ENCODE peak calls at places on chromosomes 3 and 15, in nine cellular contexts. One of them, this sample, is unnamed.
A peak's percentile ranks its signal among the peaks of the same experiment; 100 is the strongest.

GRCh38 chr15:70016511-70016994 is 81.2 kb downstream of the TLE3 start:
- DNase-seq in neural crest cell: no peak
- DNase-seq in CD8-positive, alpha-beta memory T cell: no peak
- DNase-seq in posterior cingulate gyrus: no peak
- DNase-seq in fibroblast of mammary gland: no peak
- DNase-seq in SK-N-SH: no peak
- DNase-seq in endothelial cell of umbilical vein: no peak
- DNase-seq in KBM-7: no peak
- DNase-seq in HuH-7.5: no peak
- DNase-seq in this sample: no peak

GRCh38 chr3:191376742-191377141 is 46.4 kb upstream of the UTS2B start:
- DNase-seq in posterior cingulate gyrus: no peak
- DNase-seq in SK-N-SH: no peak
- DNase-seq in fibroblast of mammary gland: peak; percentile 86
- DNase-seq in neural crest cell: no peak
- DNase-seq in endothelial cell of umbilical vein: peak; percentile 92
- DNase-seq in KBM-7: no peak
- DNase-seq in HuH-7.5: no peak
- DNase-seq in CD8-positive, alpha-beta memory T cell: no peak
- DNase-seq in this sample: no peak

GRCh38 chr3:167067844-167068161 is 312.3 kb downstream of the ZBBX start:
- DNase-seq in posterior cingulate gyrus: no peak
- DNase-seq in HuH-7.5: no peak
- DNase-seq in fibroblast of mammary gland: no peak
- DNase-seq in CD8-positive, alpha-beta memory T cell: no peak
- DNase-seq in endothelial cell of umbilical vein: no peak
- DNase-seq in neural crest cell: no peak
- DNase-seq in SK-N-SH: no peak
- DNase-seq in KBM-7: no peak
- DNase-seq in this sample: no peak

GRCh38 chr3:183385698-183386590 is 42.5 kb downstream of the MCF2L2 start:
- DNase-seq in endothelial cell of umbilical vein: peak; percentile 76
- DNase-seq in HuH-7.5: peak; percentile 23
- DNase-seq in KBM-7: peak; percentile 71
- DNase-seq in fibroblast of mammary gland: peak; percentile 81
- DNase-seq in SK-N-SH: peak; percentile 47
- DNase-seq in CD8-positive, alpha-beta memory T cell: no peak
- DNase-seq in posterior cingulate gyrus: peak; percentile 33
- DNase-seq in neural crest cell: peak; percentile 59
- DNase-seq in this sample: no peak

GRCh38 chr3:101926594-101927105 is 77.3 kb downstream of the NFKBIZ start:
- DNase-seq in posterior cingulate gyrus: no peak
- DNase-seq in endothelial cell of umbilical vein: peak; percentile 74
- DNase-seq in CD8-positive, alpha-beta memory T cell: no peak
- DNase-seq in neural crest cell: no peak
- DNase-seq in HuH-7.5: no peak
- DNase-seq in SK-N-SH: no peak
- DNase-seq in fibroblast of mammary gland: peak; percentile 30
- DNase-seq in KBM-7: no peak
- DNase-seq in this sample: no peak

GRCh38 chr3:138938056-138938876 is 8.7 kb downstream of the FOXL2 start:
- DNase-seq in CD8-positive, alpha-beta memory T cell: no peak
- DNase-seq in posterior cingulate gyrus: no peak
- DNase-seq in endothelial cell of umbilical vein: no peak
- DNase-seq in HuH-7.5: no peak
- DNase-seq in fibroblast of mammary gland: no peak
- DNase-seq in SK-N-SH: no peak
- DNase-seq in KBM-7: no peak
- DNase-seq in neural crest cell: no peak
- DNase-seq in this sample: no peak

GRCh38 chr3:195213639-195214315 is 57.2 kb downstream of the XXYLT1 start:
- DNase-seq in CD8-positive, alpha-beta memory T cell: no peak
- DNase-seq in endothelial cell of umbilical vein: no peak
- DNase-seq in SK-N-SH: no peak
- DNase-seq in HuH-7.5: no peak
- DNase-seq in posterior cingulate gyrus: no peak
- DNase-seq in fibroblast of mammary gland: no peak
- DNase-seq in neural crest cell: no peak
- DNase-seq in KBM-7: no peak
- DNase-seq in this sample: no peak

GRCh38 chr3:198048445-198048844 is 88.4 kb downstream of the LMLN start:
- DNase-seq in endothelial cell of umbilical vein: no peak
- DNase-seq in posterior cingulate gyrus: no peak
- DNase-seq in HuH-7.5: no peak
- DNase-seq in KBM-7: no peak
- DNase-seq in fibroblast of mammary gland: no peak
- DNase-seq in SK-N-SH: no peak
- DNase-seq in CD8-positive, alpha-beta memory T cell: no peak
- DNase-seq in neural crest cell: no peak
- DNase-seq in this sample: no peak

GRCh38 chr15:64772964-64773363 is 2.4 kb downstream of the RBPMS2 start:
- DNase-seq in SK-N-SH: no peak
- DNase-seq in neural crest cell: no peak
- DNase-seq in KBM-7: no peak
- DNase-seq in fibroblast of mammary gland: no peak
- DNase-seq in posterior cingulate gyrus: no peak
- DNase-seq in endothelial cell of umbilical vein: no peak
- DNase-seq in HuH-7.5: no peak
- DNase-seq in CD8-positive, alpha-beta memory T cell: no peak
- DNase-seq in this sample: no peak

GRCh38 chr3:175224051-175224450 is 364.9 kb downstream of the NAALADL2 start:
- DNase-seq in CD8-positive, alpha-beta memory T cell: no peak
- DNase-seq in fibroblast of mammary gland: no peak
- DNase-seq in SK-N-SH: no peak
- DNase-seq in neural crest cell: no peak
- DNase-seq in posterior cingulate gyrus: no peak
- DNase-seq in HuH-7.5: peak; percentile 3
- DNase-seq in KBM-7: no peak
- DNase-seq in endothelial cell of umbilical vein: peak; percentile 7
- DNase-seq in this sample: no peak

GRCh38 chr15:56533741-56534416 is 68.9 kb upstream of the MNS1 start:
- DNase-seq in neural crest cell: no peak
- DNase-seq in fibroblast of mammary gland: no peak
- DNase-seq in posterior cingulate gyrus: no peak
- DNase-seq in KBM-7: no peak
- DNase-seq in SK-N-SH: no peak
- DNase-seq in endothelial cell of umbilical vein: no peak
- DNase-seq in CD8-positive, alpha-beta memory T cell: no peak
- DNase-seq in HuH-7.5: no peak
- DNase-seq in this sample: no peak

GRCh38 chr3:183253961-183254815 is 1.1 kb downstream of the B3GNT5 start:
- DNase-seq in HuH-7.5: peak; percentile 14
- DNase-seq in KBM-7: peak; percentile 62
- DNase-seq in fibroblast of mammary gland: no peak
- DNase-seq in neural crest cell: peak; percentile 43
- DNase-seq in CD8-positive, alpha-beta memory T cell: no peak
- DNase-seq in posterior cingulate gyrus: no peak
- DNase-seq in SK-N-SH: peak; percentile 84
- DNase-seq in endothelial cell of umbilical vein: peak; percentile 55
- DNase-seq in this sample: peak; percentile 7

GRCh38 chr3:72722930-72723726 is 125.1 kb downstream of the SHQ1 start:
- DNase-seq in posterior cingulate gyrus: peak; percentile 52
- DNase-seq in CD8-positive, alpha-beta memory T cell: no peak
- DNase-seq in endothelial cell of umbilical vein: peak; percentile 57
- DNase-seq in HuH-7.5: no peak
- DNase-seq in KBM-7: no peak
- DNase-seq in fibroblast of mammary gland: peak; percentile 58
- DNase-seq in neural crest cell: no peak
- DNase-seq in SK-N-SH: no peak
- DNase-seq in this sample: no peak

GRCh38 chr3:65785065-65785645 is 253.6 kb downstream of the MAGI1 start:
- DNase-seq in neural crest cell: no peak
- DNase-seq in fibroblast of mammary gland: peak; percentile 80
- DNase-seq in HuH-7.5: no peak
- DNase-seq in endothelial cell of umbilical vein: peak; percentile 73
- DNase-seq in posterior cingulate gyrus: no peak
- DNase-seq in KBM-7: peak; percentile 86
- DNase-seq in SK-N-SH: peak; percentile 57
- DNase-seq in CD8-positive, alpha-beta memory T cell: no peak
- DNase-seq in this sample: no peak

GRCh38 chr3:154242766-154243165 is 81.5 kb downstream of the DHX36 start:
- DNase-seq in SK-N-SH: no peak
- DNase-seq in posterior cingulate gyrus: no peak
- DNase-seq in CD8-positive, alpha-beta memory T cell: no peak
- DNase-seq in neural crest cell: no peak
- DNase-seq in HuH-7.5: no peak
- DNase-seq in endothelial cell of umbilical vein: no peak
- DNase-seq in KBM-7: no peak
- DNase-seq in fibroblast of mammary gland: no peak
- DNase-seq in this sample: no peak

GRCh38 chr15:45115312-45115820 is 1.2 kb downstream of the DUOXA2 start:
- DNase-seq in HuH-7.5: no peak
- DNase-seq in posterior cingulate gyrus: no peak
- DNase-seq in SK-N-SH: no peak
- DNase-seq in neural crest cell: no peak
- DNase-seq in KBM-7: no peak
- DNase-seq in endothelial cell of umbilical vein: no peak
- DNase-seq in fibroblast of mammary gland: no peak
- DNase-seq in CD8-positive, alpha-beta memory T cell: no peak
- DNase-seq in this sample: no peak

GRCh38 chr3:125057186-125057850 is 1.5 kb upstream of the HEG1 start:
- DNase-seq in HuH-7.5: no peak
- DNase-seq in CD8-positive, alpha-beta memory T cell: no peak
- DNase-seq in fibroblast of mammary gland: peak; percentile 92
- DNase-seq in SK-N-SH: no peak
- DNase-seq in posterior cingulate gyrus: no peak
- DNase-seq in neural crest cell: no peak
- DNase-seq in endothelial cell of umbilical vein: peak; percentile 83
- DNase-seq in KBM-7: no peak
- DNase-seq in this sample: no peak

GRCh38 chr3:177306252-177306651 is 109.0 kb upstream of the TBL1XR1 start:
- DNase-seq in endothelial cell of umbilical vein: peak; percentile 72
- DNase-seq in posterior cingulate gyrus: no peak
- DNase-seq in neural crest cell: no peak
- DNase-seq in KBM-7: no peak
- DNase-seq in SK-N-SH: no peak
- DNase-seq in CD8-positive, alpha-beta memory T cell: no peak
- DNase-seq in fibroblast of mammary gland: peak; percentile 60
- DNase-seq in HuH-7.5: no peak
- DNase-seq in this sample: no peak

GRCh38 chr3:129605593-129606521 is 619 bp downstream of the PLXND1 start:
- DNase-seq in KBM-7: peak; percentile 64
- DNase-seq in endothelial cell of umbilical vein: peak; percentile 67
- DNase-seq in HuH-7.5: peak; percentile 85
- DNase-seq in CD8-positive, alpha-beta memory T cell: peak; percentile 29
- DNase-seq in SK-N-SH: peak; percentile 78
- DNase-seq in fibroblast of mammary gland: peak; percentile 41
- DNase-seq in neural crest cell: no peak
- DNase-seq in posterior cingulate gyrus: no peak
- DNase-seq in this sample: peak; percentile 49

This sample was measured in naive thymus-derived CD4-positive, alpha-beta T cell.